ENCODE peak calls at places on chromosomes 7 and 10, in four cellular contexts. C, Y, W and H are unnamed samples.
A peak's percentile ranks its signal among the peaks of the same experiment; 100 is the strongest.

GRCh38 chr7:122380993-122381392 is 76.4 kb upstream of the FEZF1 start:
- DNase-seq in C (no peak), Y (no peak), W (no peak), H (no peak)

GRCh38 chr7:20220824-20221547 is 3.8 kb upstream of the MACC1 start:
- DNase-seq in C (no peak), Y (no peak), W (peak; percentile 98), H (no peak)

GRCh38 chr7:36474283-36475010 is 84.8 kb downstream of the ANLN start:
- DNase-seq in C (peak; percentile 7), Y (peak; percentile 70), W (peak; percentile 7), H (no peak)

GRCh38 chr10:124025638-124026336 is 67.6 kb downstream of the CHST15 start:
- DNase-seq in C (peak; percentile 21), Y (no peak), W (no peak), H (peak; percentile 50)

GRCh38 chr7:55129409-55130078 is 110.7 kb downstream of the EGFR start:
- DNase-seq in C (no peak), Y (peak; percentile 68), W (no peak), H (no peak)

GRCh38 chr7:122014697-122015096 is 129.4 kb downstream of the AASS start:
- DNase-seq in C (no peak), Y (no peak), W (no peak), H (no peak)

GRCh38 chr7:158369290-158369689 is 218.3 kb downstream of the PTPRN2 start:
- DNase-seq in C (no peak), Y (no peak), W (no peak), H (no peak)

GRCh38 chr7:158442260-158442659 is 145.4 kb downstream of the PTPRN2 start:
- DNase-seq in C (no peak), Y (no peak), W (no peak), H (no peak)

GRCh38 chr7:1668486-1668931 is 1.6 kb upstream of the ELFN1 start:
- DNase-seq in C (no peak), Y (no peak), W (no peak), H (peak; percentile 46)

GRCh38 chr7:101172854-101173751 is 7.0 kb downstream of the NAT16 start:
- DNase-seq in C (no peak), Y (peak; percentile 69), W (no peak), H (no peak)

GRCh38 chr7:101169838-101170531 is 4.6 kb upstream of the VGF start:
- DNase-seq in C (peak; percentile 90), Y (no peak), W (no peak), H (peak; percentile 80)

GRCh38 chr7:101172005-101172853 is 6.9 kb upstream of the VGF start:
- DNase-seq in C (no peak), Y (no peak), W (no peak), H (no peak)

GRCh38 chr7:101170617-101171441 is 5.5 kb upstream of the VGF start:
- DNase-seq in C (no peak), Y (no peak), W (no peak), H (no peak)

GRCh38 chr7:101171442-101171837 is 6.1 kb upstream of the VGF start:
- DNase-seq in C (no peak), Y (no peak), W (no peak), H (no peak)
- TF ChIP-seq CTCF in C (no peak), Y (no peak), W (peak; percentile 35), H (no peak)

GRCh38 chr10:71308985-71309384 is 10.1 kb upstream of the SLC29A3 start:
- DNase-seq in C (no peak), Y (no peak), W (no peak), H (no peak)
- TF ChIP-seq CTCF in C (no peak), Y (no peak), W (no peak), H (no peak)

DNA sequence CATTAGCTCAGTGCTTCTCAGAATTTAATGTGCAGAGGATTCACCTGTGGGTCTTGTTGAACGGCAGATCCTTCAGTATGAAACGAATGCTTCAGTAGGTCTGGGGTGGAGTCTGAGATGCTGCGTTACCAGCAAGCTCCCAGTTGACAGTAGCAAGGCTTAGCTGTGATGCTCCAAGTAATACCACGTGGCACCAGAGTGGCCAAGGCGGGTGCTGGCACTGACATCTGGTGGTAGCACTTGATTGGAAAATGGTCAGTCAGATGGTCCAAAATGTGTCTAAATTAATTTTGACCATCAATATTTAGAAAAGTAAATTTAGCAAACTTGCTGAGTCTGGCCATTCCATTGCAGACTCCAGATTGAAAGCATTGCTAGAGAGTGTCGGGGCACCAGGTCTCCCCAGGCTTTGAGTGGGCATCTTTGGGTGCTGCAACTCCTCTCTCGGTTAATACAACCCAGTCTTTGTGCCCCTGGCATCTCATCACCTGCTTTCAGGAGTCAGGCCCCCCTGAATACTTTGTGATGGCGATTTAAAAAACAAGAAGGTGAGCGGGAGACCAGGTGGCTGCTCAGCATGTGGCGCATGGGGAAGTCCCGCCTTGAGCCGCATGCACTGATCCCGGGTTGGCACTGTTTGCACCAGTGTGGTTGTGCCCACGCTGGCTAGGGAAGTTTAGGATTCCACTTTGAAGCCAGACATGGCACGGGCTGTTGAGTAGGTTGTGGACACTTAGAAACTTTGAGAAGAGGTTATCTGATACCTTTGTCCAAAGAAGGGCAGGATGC is 130.0 kb downstream of the NT5C2 start:
- DNase-seq in C (no peak), Y (no peak), W (no peak), H (no peak)
- TF ChIP-seq CTCF in C (peak; percentile 19), Y (no peak), W (peak; percentile 10), H (no peak)

GRCh38 chr10:78150756-78151155 is 117.1 kb downstream of the RPS24 start:
- DNase-seq in C (no peak), Y (no peak), W (no peak), H (no peak)

DNA sequence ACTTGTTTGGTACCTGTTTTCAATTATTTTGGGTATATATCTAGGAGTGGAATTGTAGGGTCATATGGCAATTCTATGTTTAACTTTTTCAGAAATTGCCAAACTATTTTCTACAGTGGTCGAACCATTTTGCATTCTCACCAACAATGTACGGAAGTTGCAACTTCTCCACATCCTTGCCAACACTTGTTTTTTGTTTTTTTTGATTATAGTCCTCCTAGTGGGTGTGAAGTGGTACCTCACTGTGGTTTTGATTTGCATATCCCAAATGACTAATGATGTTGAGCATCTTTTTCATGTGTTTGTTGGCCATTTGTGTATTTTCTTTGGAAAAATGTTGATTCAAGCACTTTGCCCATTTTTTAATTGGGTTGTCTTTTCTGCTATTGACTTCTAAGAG is 122.1 kb downstream of the RPS24 start:
- DNase-seq in C (no peak), Y (no peak), W (no peak), H (no peak)
- TF ChIP-seq CTCF in C (peak; percentile 49), Y (no peak), W (no peak), H (no peak)

GRCh38 chr10:93384006-93384405 is 98.1 kb downstream of the MYOF start:
- DNase-seq in C (no peak), Y (peak; percentile 98), W (no peak), H (no peak)
- TF ChIP-seq CTCF in C (no peak), Y (no peak), W (no peak), H (no peak)

DNA sequence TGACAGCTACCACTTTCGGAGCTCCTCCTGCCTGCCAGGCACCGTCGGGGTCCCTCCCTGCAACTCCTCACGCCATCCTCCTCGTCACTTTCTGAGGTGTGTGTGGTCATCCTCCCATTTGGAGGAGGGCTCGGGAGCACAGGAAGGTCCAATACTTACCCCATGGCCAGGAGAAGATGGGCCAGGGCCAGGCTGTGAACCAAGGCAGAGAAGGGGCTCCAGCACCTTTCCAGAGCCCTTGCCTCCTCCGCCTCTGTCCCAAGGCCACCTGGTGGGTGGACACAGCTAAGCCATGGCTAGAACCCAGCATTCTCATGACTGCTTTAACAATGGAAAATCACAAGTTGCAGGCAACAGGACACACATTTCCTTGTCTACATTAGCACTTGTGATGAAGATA is 215.5 kb downstream of the TCERG1L start:
- DNase-seq in C (no peak), Y (no peak), W (no peak), H (no peak)
- TF ChIP-seq CTCF in C (no peak), Y (no peak), W (no peak), H (no peak)

GRCh38 chr10:103739039-103739764 is 116.2 kb downstream of the SH3PXD2A start:
- DNase-seq in C (no peak), Y (peak; percentile 62), W (peak; percentile 92), H (no peak)

GRCh38 chr10:103734731-103735130 is 120.6 kb downstream of the SH3PXD2A start:
- DNase-seq in C (no peak), Y (no peak), W (no peak), H (no peak)

GRCh38 chr10:103736044-103736443 is 119.3 kb downstream of the SH3PXD2A start:
- DNase-seq in C (no peak), Y (no peak), W (no peak), H (no peak)

GRCh38 chr10:103737735-103738367 is 117.5 kb downstream of the SH3PXD2A start:
- DNase-seq in C (no peak), Y (no peak), W (no peak), H (no peak)

DNA sequence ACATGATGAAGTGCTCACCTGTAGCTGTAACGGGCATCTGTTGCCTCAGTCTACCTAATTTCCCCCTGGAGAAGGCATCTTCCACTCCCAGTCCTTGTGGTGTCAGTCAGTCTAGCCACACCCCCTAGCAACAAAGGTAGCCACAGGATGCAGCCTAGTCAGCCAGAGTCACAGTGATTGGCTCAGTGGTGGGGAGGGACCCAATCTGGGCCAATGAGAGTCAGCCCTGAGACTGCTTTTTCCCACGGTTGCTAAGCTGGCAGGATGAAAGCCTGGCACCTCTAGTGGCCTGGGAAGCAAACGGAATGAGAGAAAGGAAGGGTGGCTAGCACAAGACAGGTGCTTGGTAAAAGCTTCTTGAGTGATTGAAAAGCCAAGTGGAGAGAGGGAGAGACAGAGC is 118.6 kb downstream of the SH3PXD2A start:
- DNase-seq in C (no peak), Y (peak; percentile 88), W (no peak), H (no peak)
- TF ChIP-seq CTCF in C (no peak), Y (no peak), W (no peak), H (no peak)

DNA sequence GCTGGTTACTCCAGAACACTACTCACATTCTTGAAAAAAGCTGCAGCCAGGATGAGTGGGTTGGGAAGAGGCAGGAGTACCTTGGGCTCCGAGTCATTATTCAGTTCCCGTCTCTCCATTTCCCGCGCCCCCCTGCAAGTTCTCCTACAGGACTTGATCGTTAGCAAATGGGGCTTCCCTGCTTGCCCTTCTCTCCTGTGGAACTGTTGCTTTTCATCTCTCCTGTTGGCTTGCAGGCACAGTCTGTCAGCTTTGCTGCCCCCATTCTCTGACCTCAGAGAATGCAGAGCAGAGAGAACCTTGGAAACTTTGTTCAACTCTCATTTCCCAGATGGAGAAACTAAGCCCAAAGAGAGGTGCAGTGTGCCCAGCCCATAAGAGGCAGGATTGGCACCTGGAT is 35.6 kb upstream of the LRRC4 start:
- DNase-seq in C (no peak), Y (no peak), W (no peak), H (no peak)
- TF ChIP-seq CTCF in C (no peak), Y (no peak), W (peak; percentile 13), H (no peak)